ENCODE peak calls at places on chromosomes 5 and 9, in six cellular contexts. E is OCI-LY7, O is foreskin keratinocyte, P is ascending aorta, L is left ventricle myocardium inferior, W is esophagus squamous epithelium. N is an unnamed sample.

GRCh38 chr9:99593621-99594020 is 228.1 kb upstream of the NR4A3 start:
- DNase-seq in E (no peak), O (peak; percentile 4), P (no peak), L (no peak), W (no peak), N (no peak)

GRCh38 chr9:121498150-121498486 is 1.5 kb downstream of the GGTA1 start:
- DNase-seq in E (peak; percentile 94), O (peak; percentile 75), P (peak; percentile 53), L (peak; percentile 34), W (no peak), N (peak; percentile 86)

GRCh38 chr5:56833325-56833724 is 18.0 kb downstream of the MAP3K1 start:
- DNase-seq in E (no peak), O (no peak), P (no peak), L (no peak), W (no peak), N (no peak)

GRCh38 chr5:108060340-108060739 is 321.6 kb downstream of the FBXL17 start:
- DNase-seq in E (no peak), O (no peak), P (no peak), L (no peak), W (no peak), N (no peak)

GRCh38 chr9:135282001-135282731 is 194.7 kb downstream of the OLFM1 start:
- DNase-seq in E (peak; percentile 24), O (peak; percentile 24), P (no peak), L (peak; percentile 73), W (no peak), N (no peak)

GRCh38 chr9:69980041-69980440 is 63.6 kb upstream of the MAMDC2 start:
- DNase-seq in E (no peak), O (no peak), P (no peak), L (no peak), W (no peak), N (no peak)

GRCh38 chr5:60092671-60093422 is 199.3 kb upstream of the PDE4D start:
- DNase-seq in E (no peak), O (peak; percentile 77), P (no peak), L (no peak), W (no peak), N (no peak)

GRCh38 chr5:24161559-24161958 is 483.2 kb downstream of the CDH10 start:
- DNase-seq in E (no peak), O (peak; percentile 89), P (no peak), L (no peak), W (no peak), N (no peak)

GRCh38 chr5:8981016-8981415 is 564.9 kb downstream of the SEMA5A start:
- DNase-seq in E (no peak), O (peak; percentile 86), P (no peak), L (no peak), W (no peak), N (no peak)

GRCh38 chr9:81266674-81267073 is 422.7 kb downstream of the TLE1 start:
- DNase-seq in E (no peak), O (peak; percentile 82), P (no peak), L (no peak), W (no peak), N (no peak)

GRCh38 chr5:112186401-112186990 is 232.6 kb downstream of the EPB41L4A start:
- DNase-seq in E (peak; percentile 57), O (peak; percentile 41), P (no peak), L (no peak), W (no peak), N (no peak)

GRCh38 chr5:65925094-65925600 is 1.2 kb upstream of the ERBIN start:
- DNase-seq in E (peak; percentile 92), O (peak; percentile 69), P (peak; percentile 33), L (peak; percentile 77), W (peak; percentile 36), N (peak; percentile 84)

GRCh38 chr5:3394877-3395599 is 200.6 kb upstream of the IRX1 start:
- DNase-seq in E (no peak), O (no peak), P (no peak), L (no peak), W (no peak), N (no peak)

GRCh38 chr5:113264061-113264460 is 170.7 kb downstream of the TSSK1B start:
- DNase-seq in E (no peak), O (no peak), P (no peak), L (no peak), W (no peak), N (no peak)

GRCh38 chr5:92800360-92800759 is 780.7 kb downstream of the NR2F1-AS1 start:
- DNase-seq in E (no peak), O (no peak), P (no peak), L (no peak), W (no peak), N (no peak)

GRCh38 chr9:14212697-14213420 is 101.1 kb downstream of the NFIB start:
- DNase-seq in E (no peak), O (no peak), P (no peak), L (no peak), W (no peak), N (no peak)

GRCh38 chr9:37289631-37290030 is 132.9 kb upstream of the GRHPR start:
- DNase-seq in E (no peak), O (no peak), P (no peak), L (no peak), W (no peak), N (no peak)

GRCh38 chr9:37284631-37285030 is 137.9 kb upstream of the GRHPR start:
- DNase-seq in E (peak; percentile 43), O (no peak), P (no peak), L (no peak), W (no peak), N (no peak)

GRCh38 chr9:37286530-37287175 is 135.8 kb upstream of the GRHPR start:
- DNase-seq in E (peak; percentile 44), O (no peak), P (no peak), L (no peak), W (no peak), N (no peak)

GRCh38 chr9:37290366-37290765 is 132.1 kb upstream of the GRHPR start:
- DNase-seq in E (peak; percentile 66), O (no peak), P (no peak), L (no peak), W (no peak), N (no peak)

DNA sequence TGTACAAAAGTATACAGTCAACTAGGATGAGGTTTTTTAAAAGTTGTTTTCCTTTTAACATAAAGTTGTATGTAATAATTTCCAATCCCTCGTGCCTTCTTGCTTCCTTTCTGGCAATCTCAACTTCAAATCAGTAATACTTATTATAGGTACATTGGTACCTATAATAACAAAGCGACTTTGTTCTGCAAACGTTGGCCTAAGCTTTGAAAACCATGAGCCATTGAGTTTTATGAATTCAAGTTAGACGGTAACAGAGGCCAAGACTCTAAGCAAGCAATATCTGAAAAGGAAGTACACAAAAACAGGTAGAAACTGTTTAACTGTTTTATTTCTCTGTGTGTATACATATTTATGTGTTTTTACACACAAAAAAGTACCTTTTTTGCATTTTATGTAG is 135.2 kb upstream of the GRHPR start:
- DNase-seq in E (no peak), O (no peak), P (no peak), L (no peak), W (no peak), N (no peak)
- H3K4me1 ChIP-seq in E (peaks cover 94% of the 10 kb centered on the region), O (peaks cover 8% of the 10 kb centered on the region), P (no peaks in the 10 kb centered on the region), L (no peaks in the 10 kb centered on the region), W (peaks cover 6% of the 10 kb centered on the region), N (no peaks in the 10 kb centered on the region)

DNA sequence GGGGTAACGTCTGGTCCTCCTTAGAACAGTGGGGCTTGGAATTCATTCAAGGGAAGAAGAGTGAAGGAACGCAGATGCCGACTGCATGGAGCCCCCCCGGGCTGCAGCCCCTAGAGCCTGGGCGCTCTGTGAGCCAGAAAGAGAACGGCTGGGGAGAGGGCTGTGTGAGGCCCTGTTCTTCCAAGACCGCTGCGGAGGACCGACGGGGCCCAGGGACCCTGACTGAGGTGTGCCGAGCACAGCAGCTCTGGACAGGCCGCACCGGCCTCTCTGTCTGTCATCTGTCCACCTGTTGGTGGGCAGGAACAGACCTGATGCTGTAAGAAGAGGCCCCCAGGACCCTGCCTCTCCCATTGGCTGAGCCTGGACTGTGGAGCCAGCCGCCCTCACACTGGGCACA is 7.7 kb upstream of the NOTCH1 start:
- DNase-seq in E (no peak), O (no peak), P (no peak), L (no peak), W (no peak), N (no peak)
- H3K4me1 ChIP-seq in E (peaks cover 18% of the 10 kb centered on the region), O (peaks cover 23% of the 10 kb centered on the region), P (peaks cover 41% of the 10 kb centered on the region), L (peaks cover 23% of the 10 kb centered on the region), W (peaks cover 87% of the 10 kb centered on the region), N (peaks cover 61% of the 10 kb centered on the region)

GRCh38 chr9:37430841-37431597 is 8.5 kb downstream of the GRHPR start:
- DNase-seq in E (no peak), O (no peak), P (no peak), L (no peak), W (no peak), N (no peak)

GRCh38 chr9:37436540-37436939 is 14.0 kb downstream of the GRHPR start:
- DNase-seq in E (no peak), O (no peak), P (no peak), L (no peak), W (no peak), N (no peak)

GRCh38 chr9:37432020-37432419 is 9.5 kb downstream of the GRHPR start:
- DNase-seq in E (no peak), O (no peak), P (no peak), L (no peak), W (no peak), N (no peak)

GRCh38 chr9:37437010-37437409 is 14.5 kb downstream of the GRHPR start:
- DNase-seq in E (no peak), O (no peak), P (no peak), L (no peak), W (no peak), N (no peak)

DNA sequence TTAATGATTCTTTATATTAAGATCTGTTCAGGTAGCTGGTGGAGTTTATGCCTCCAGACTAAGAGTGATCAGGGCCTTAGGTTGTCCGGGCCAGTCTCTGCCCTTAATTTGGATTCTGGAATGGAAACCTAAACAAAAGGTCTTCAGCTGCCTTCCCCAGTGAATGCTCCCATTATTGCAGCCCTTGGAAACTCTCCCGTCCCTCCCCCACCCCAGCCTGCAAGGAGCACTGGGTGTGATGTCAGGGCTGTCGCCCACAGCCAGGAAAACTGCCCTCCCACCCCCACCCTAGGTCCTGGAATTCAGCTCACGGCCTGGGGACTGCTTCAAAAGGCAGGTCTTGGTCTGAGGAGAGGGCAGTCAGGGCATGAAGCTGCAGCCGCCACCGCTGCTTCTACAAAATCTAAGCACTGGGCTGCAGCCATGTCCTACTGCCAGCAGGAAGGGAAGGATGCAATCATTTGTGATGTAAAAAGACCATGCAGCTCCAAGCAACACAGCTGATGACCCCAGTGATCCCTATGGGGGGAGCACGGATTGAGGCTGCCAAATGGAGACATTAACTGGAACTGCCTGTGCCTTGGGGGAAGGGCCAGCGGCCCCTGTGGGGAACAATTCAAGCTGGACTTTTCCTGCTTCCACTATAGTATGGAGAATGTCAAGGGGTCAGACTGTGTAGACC is 11.4 kb downstream of the GRHPR start:
- DNase-seq in E (no peak), O (no peak), P (no peak), L (no peak), W (no peak), N (no peak)
- H3K4me1 ChIP-seq in E (peaks cover 12% of the 10 kb centered on the region), O (no peaks in the 10 kb centered on the region), P (no peaks in the 10 kb centered on the region), L (peaks cover 59% of the 10 kb centered on the region), W (peaks cover 27% of the 10 kb centered on the region), N (peaks cover 6% of the 10 kb centered on the region)

GRCh38 chr5:179242676-179243075 is 102.6 kb downstream of the ADAMTS2 start:
- DNase-seq in E (no peak), O (no peak), P (no peak), L (no peak), W (no peak), N (peak; percentile 21)
- H3K4me1 ChIP-seq in E (no peaks in the 10 kb centered on the region), O (no peaks in the 10 kb centered on the region), P (no peaks in the 10 kb centered on the region), L (peaks cover 15% of the 10 kb centered on the region), W (peaks cover 7% of the 10 kb centered on the region), N (no peaks in the 10 kb centered on the region)

N was measured in tibial artery.